ENCODE peak calls at places on chromosomes 3 and 15, in ten cellular contexts. M is lung microvascular endothelial cell, B is EL, D is amygdala, V is A172, R is cardiac fibroblast, T is WTC11, Z is ELR, S is HTR-8/SVneo, O is psoas muscle. Q is an unnamed sample.

GRCh38 chr15:92714071-92714456 is 58.5 kb upstream of the FAM174B start:
- DNase-seq in Z (peak; percentile 28), M (peak; percentile 17), V (peak; percentile 28), D (no peak), T (peak; percentile 40), R (peak; percentile 38), O (no peak), B (peak; percentile 49), S (peak; percentile 23), Q (peak; percentile 71)

GRCh38 chr3:122678496-122678895 is 2.1 kb upstream of the PARP14 start:
- DNase-seq in B (no peak), Z (no peak), O (no peak), M (no peak), T (no peak), S (no peak), R (no peak), V (no peak), D (no peak), Q (no peak)

GRCh38 chr15:65819563-65819960 is 27.5 kb upstream of the DENND4A start:
- DNase-seq in B (peak; percentile 13), Z (peak; percentile 40), V (no peak), O (no peak), R (peak; percentile 20), T (no peak), M (peak; percentile 47), S (no peak), D (no peak), Q (no peak)

GRCh38 chr3:197522881-197523342 is 32.9 kb downstream of the BDH1 start:
- DNase-seq in D (no peak), R (peak; percentile 58), B (no peak), M (no peak), O (no peak), T (no peak), S (no peak), Z (no peak), V (no peak), Q (no peak)

GRCh38 chr3:144097144-144097543 is 125.5 kb downstream of the DIPK2A start:
- DNase-seq in O (no peak), T (no peak), R (no peak), D (no peak), Z (no peak), B (no peak), V (no peak), S (no peak), M (no peak), Q (no peak)

GRCh38 chr3:150252462-150252861 is 155.6 kb upstream of the TSC22D2 start:
- DNase-seq in O (no peak), D (no peak), Z (peak; percentile 22), V (no peak), R (peak; percentile 71), M (peak; percentile 86), S (no peak), B (peak; percentile 66), T (no peak), Q (no peak)

GRCh38 chr3:73479325-73479724 is 145.4 kb downstream of the PDZRN3 start:
- DNase-seq in D (no peak), Z (no peak), S (no peak), T (no peak), R (no peak), M (no peak), V (no peak), B (no peak), O (no peak), Q (no peak)

GRCh38 chr3:67809370-67809935 is 155.0 kb upstream of the SUCLG2 start:
- DNase-seq in Z (no peak), M (no peak), R (no peak), O (no peak), D (no peak), B (no peak), S (no peak), T (no peak), V (no peak), Q (no peak)

GRCh38 chr3:184239710-184240109 is 9.1 kb downstream of the ALG3 start:
- DNase-seq in V (no peak), S (no peak), R (no peak), B (no peak), Z (no peak), M (no peak), D (no peak), O (no peak), T (no peak), Q (no peak)

GRCh38 chr3:188084751-188085595 is 69.0 kb upstream of the LPP start:
- DNase-seq in T (no peak), M (no peak), V (no peak), O (no peak), D (no peak), S (no peak), B (no peak), R (no peak), Z (no peak), Q (peak; percentile 28)

GRCh38 chr15:51186846-51187340 is 92.2 kb upstream of the TNFAIP8L3 start:
- DNase-seq in R (no peak), B (no peak), T (no peak), M (no peak), V (no peak), Z (no peak), D (no peak), O (no peak), S (no peak), Q (no peak)

GRCh38 chr3:129602309-129602708 is 4.2 kb downstream of the PLXND1 start:
- DNase-seq in O (no peak), M (no peak), R (no peak), D (no peak), V (no peak), T (peak; percentile 53), S (no peak), B (no peak), Z (no peak), Q (peak; percentile 44)

GRCh38 chr3:36920884-36921567 is 23.8 kb downstream of the TRANK1 start:
- DNase-seq in Z (no peak), O (no peak), M (no peak), S (no peak), D (no peak), R (no peak), V (no peak), B (no peak), T (no peak), Q (no peak)

GRCh38 chr3:112751564-112751963 is 95.1 kb downstream of the CD200R1L start:
- DNase-seq in Z (no peak), D (no peak), O (no peak), S (no peak), T (no peak), V (peak; percentile 49), M (no peak), R (no peak), B (no peak), Q (no peak)

GRCh38 chr3:136905549-136905948 is 43.5 kb downstream of the NCK1 start:
- DNase-seq in D (no peak), M (no peak), T (no peak), Z (no peak), B (no peak), R (no peak), O (no peak), V (no peak), S (no peak), Q (no peak)

GRCh38 chr3:13411186-13411860 is 8.8 kb downstream of the NUP210 start:
- DNase-seq in S (no peak), D (peak; percentile 23), R (no peak), T (no peak), Z (no peak), O (no peak), V (no peak), B (no peak), M (no peak), Q (no peak)

GRCh38 chr3:40310690-40311089 is 1.2 kb downstream of the EIF1B start:
- DNase-seq in R (peak; percentile 51), Z (peak; percentile 30), T (no peak), D (no peak), S (no peak), M (peak; percentile 37), V (no peak), B (peak; percentile 26), O (no peak), Q (no peak)

GRCh38 chr3:184360070-184360833 is 1.2 kb downstream of the CLCN2 start:
- DNase-seq in R (no peak), T (no peak), M (no peak), B (no peak), S (no peak), D (no peak), V (no peak), O (no peak), Z (no peak), Q (no peak)

GRCh38 chr3:120496278-120496975 is 45.6 kb upstream of the FSTL1 start:
- DNase-seq in V (peak; percentile 84), O (no peak), T (no peak), S (peak; percentile 47), B (peak; percentile 96), Z (peak; percentile 98), R (peak; percentile 90), M (peak; percentile 80), D (no peak), Q (no peak)

GRCh38 chr3:194672876-194673275 is 885 bp upstream of the LSG1 start:
- DNase-seq in S (no peak), M (peak; percentile 56), T (no peak), Z (peak; percentile 16), V (no peak), D (no peak), O (no peak), B (no peak), R (peak; percentile 35), Q (no peak)

GRCh38 chr15:31511707-31512310 is 185.2 kb downstream of the KLF13 start:
- DNase-seq in B (no peak), T (no peak), O (no peak), S (no peak), D (no peak), V (no peak), M (peak; percentile 37), R (no peak), Z (no peak), Q (no peak)

GRCh38 chr3:197802505-197803459 is 11.7 kb downstream of the LRCH3 start:
- DNase-seq in Z (peak; percentile 39), S (no peak), M (peak; percentile 5), D (no peak), R (no peak), T (no peak), O (no peak), V (no peak), B (no peak), Q (no peak)

GRCh38 chr15:77988386-77989301 is 88.9 kb downstream of the TBC1D2B start:
- DNase-seq in Z (no peak), S (no peak), R (no peak), B (no peak), D (no peak), O (no peak), V (no peak), T (no peak), M (no peak), Q (no peak)

GRCh38 chr15:73992594-73992898 is 451 bp upstream of the STOML1 start:
- DNase-seq in Z (no peak), T (no peak), S (no peak), V (no peak), M (no peak), R (no peak), O (no peak), B (no peak), D (no peak), Q (no peak)

GRCh38 chr3:55723653-55724406 is 236.7 kb upstream of the WNT5A start:
- DNase-seq in D (no peak), Z (no peak), T (no peak), O (no peak), S (no peak), B (no peak), V (no peak), M (no peak), R (no peak), Q (peak; percentile 80)

GRCh38 chr3:130392266-130392665 is 46.8 kb downstream of the COL6A5 start:
- DNase-seq in Z (no peak), T (no peak), O (no peak), R (no peak), M (no peak), D (no peak), B (no peak), V (peak; percentile 42), S (no peak), Q (no peak)

GRCh38 chr3:25872200-25872877 is 82.4 kb downstream of the OXSM start:
- DNase-seq in S (no peak), O (no peak), M (no peak), V (no peak), R (no peak), T (no peak), B (no peak), D (no peak), Z (no peak), Q (no peak)

GRCh38 chr15:66153549-66154415 is 99.8 kb downstream of the MEGF11 start:
- DNase-seq in M (no peak), B (no peak), T (no peak), Z (no peak), S (no peak), D (no peak), R (no peak), V (no peak), O (no peak), Q (no peak)